ENCODE peak calls at places on chromosomes 6 and 20, in nine cellular contexts. One of them, this sample, is unnamed.

GRCh38 chr20:20456736-20457135 is 88.8 kb downstream of the INSM1 start:
- DNase-seq in HepG2: no peak
- DNase-seq in Peyer's patch: no peak
- DNase-seq in CD4-positive, alpha-beta memory T cell: no peak
- DNase-seq in heart right ventricle: no peak
- DNase-seq in PC-3: no peak
- DNase-seq in fibroblast of lung: no peak
- DNase-seq in GM23248: no peak
- DNase-seq in endodermal cell: no peak
- DNase-seq in this sample: no peak

GRCh38 chr6:47161176-47161687 is 119.1 kb upstream of the ADGRF1 start:
- DNase-seq in endodermal cell: no peak
- DNase-seq in GM23248: peak; percentile 65
- DNase-seq in Peyer's patch: no peak
- DNase-seq in heart right ventricle: no peak
- DNase-seq in CD4-positive, alpha-beta memory T cell: no peak
- DNase-seq in fibroblast of lung: peak; percentile 56
- DNase-seq in HepG2: no peak
- DNase-seq in PC-3: peak; percentile 96
- DNase-seq in this sample: no peak

GRCh38 chr6:7137335-7138106 is 29.8 kb downstream of the RREB1 start:
- DNase-seq in HepG2: no peak
- DNase-seq in GM23248: peak; percentile 90
- DNase-seq in CD4-positive, alpha-beta memory T cell: peak; percentile 65
- DNase-seq in Peyer's patch: peak; percentile 73
- DNase-seq in PC-3: no peak
- DNase-seq in heart right ventricle: peak; percentile 59
- DNase-seq in endodermal cell: peak; percentile 67
- DNase-seq in fibroblast of lung: peak; percentile 71
- DNase-seq in this sample: peak; percentile 76

GRCh38 chr6:4487538-4487937 is 288.7 kb upstream of the CDYL start:
- DNase-seq in heart right ventricle: no peak
- DNase-seq in HepG2: peak; percentile 26
- DNase-seq in PC-3: peak; percentile 92
- DNase-seq in endodermal cell: peak; percentile 91
- DNase-seq in CD4-positive, alpha-beta memory T cell: no peak
- DNase-seq in Peyer's patch: no peak
- DNase-seq in fibroblast of lung: no peak
- DNase-seq in GM23248: peak; percentile 27
- DNase-seq in this sample: no peak

GRCh38 chr6:2765896-2766766 is 938 bp downstream of the WRNIP1 start:
- DNase-seq in PC-3: peak; percentile 39
- DNase-seq in heart right ventricle: peak; percentile 46
- DNase-seq in fibroblast of lung: peak; percentile 40
- DNase-seq in CD4-positive, alpha-beta memory T cell: peak; percentile 22
- DNase-seq in GM23248: peak; percentile 74
- DNase-seq in endodermal cell: peak; percentile 68
- DNase-seq in Peyer's patch: peak; percentile 38
- DNase-seq in HepG2: no peak
- DNase-seq in this sample: peak; percentile 61

GRCh38 chr6:148967546-148967945 is 220.7 kb downstream of the UST start:
- DNase-seq in heart right ventricle: no peak
- DNase-seq in HepG2: no peak
- DNase-seq in CD4-positive, alpha-beta memory T cell: no peak
- DNase-seq in PC-3: no peak
- DNase-seq in Peyer's patch: no peak
- DNase-seq in fibroblast of lung: no peak
- DNase-seq in endodermal cell: peak; percentile 65
- DNase-seq in GM23248: no peak
- DNase-seq in this sample: no peak

GRCh38 chr20:63087236-63087871 is 80.6 kb upstream of the BHLHE23 start:
- DNase-seq in CD4-positive, alpha-beta memory T cell: no peak
- DNase-seq in GM23248: no peak
- DNase-seq in HepG2: no peak
- DNase-seq in heart right ventricle: no peak
- DNase-seq in Peyer's patch: no peak
- DNase-seq in fibroblast of lung: no peak
- DNase-seq in PC-3: no peak
- DNase-seq in endodermal cell: peak; percentile 36
- DNase-seq in this sample: no peak

GRCh38 chr20:48676125-48676524 is 151.7 kb downstream of the PREX1 start:
- DNase-seq in PC-3: no peak
- DNase-seq in CD4-positive, alpha-beta memory T cell: no peak
- DNase-seq in endodermal cell: no peak
- DNase-seq in Peyer's patch: no peak
- DNase-seq in GM23248: no peak
- DNase-seq in fibroblast of lung: no peak
- DNase-seq in heart right ventricle: no peak
- DNase-seq in HepG2: no peak
- DNase-seq in this sample: no peak

GRCh38 chr6:140445474-140446004 is 1071.1 kb upstream of the CITED2 start:
- DNase-seq in heart right ventricle: no peak
- DNase-seq in PC-3: peak; percentile 48
- DNase-seq in Peyer's patch: no peak
- DNase-seq in CD4-positive, alpha-beta memory T cell: no peak
- DNase-seq in HepG2: no peak
- DNase-seq in fibroblast of lung: peak; percentile 83
- DNase-seq in endodermal cell: no peak
- DNase-seq in GM23248: peak; percentile 60
- DNase-seq in this sample: peak; percentile 87

GRCh38 chr6:170031096-170031471 is 259.8 kb downstream of the DLL1 start:
- DNase-seq in Peyer's patch: no peak
- DNase-seq in CD4-positive, alpha-beta memory T cell: no peak
- DNase-seq in GM23248: peak; percentile 36
- DNase-seq in PC-3: peak; percentile 77
- DNase-seq in heart right ventricle: no peak
- DNase-seq in endodermal cell: no peak
- DNase-seq in HepG2: no peak
- DNase-seq in fibroblast of lung: no peak
- DNase-seq in this sample: no peak

GRCh38 chr6:106360989-106361430 is 493 bp downstream of the CRYBG1 start:
- DNase-seq in endodermal cell: peak; percentile 81
- DNase-seq in CD4-positive, alpha-beta memory T cell: no peak
- DNase-seq in PC-3: peak; percentile 36
- DNase-seq in GM23248: peak; percentile 34
- DNase-seq in Peyer's patch: peak; percentile 20
- DNase-seq in fibroblast of lung: no peak
- DNase-seq in HepG2: no peak
- DNase-seq in heart right ventricle: no peak
- DNase-seq in this sample: peak; percentile 13

GRCh38 chr6:167745660-167746376 is 80.9 kb upstream of the AFDN start:
- DNase-seq in GM23248: no peak
- DNase-seq in HepG2: no peak
- DNase-seq in fibroblast of lung: no peak
- DNase-seq in PC-3: no peak
- DNase-seq in heart right ventricle: no peak
- DNase-seq in Peyer's patch: no peak
- DNase-seq in CD4-positive, alpha-beta memory T cell: no peak
- DNase-seq in endodermal cell: peak; percentile 40
- DNase-seq in this sample: no peak

GRCh38 chr20:49593441-49594142 is 25.7 kb upstream of the PTGIS start:
- DNase-seq in Peyer's patch: no peak
- DNase-seq in endodermal cell: no peak
- DNase-seq in GM23248: peak; percentile 51
- DNase-seq in heart right ventricle: no peak
- DNase-seq in PC-3: peak; percentile 64
- DNase-seq in HepG2: no peak
- DNase-seq in CD4-positive, alpha-beta memory T cell: no peak
- DNase-seq in fibroblast of lung: no peak
- DNase-seq in this sample: no peak

GRCh38 chr6:27562027-27562410 is 89.1 kb upstream of the ZNF184 start:
- DNase-seq in HepG2: no peak
- DNase-seq in heart right ventricle: no peak
- DNase-seq in GM23248: no peak
- DNase-seq in CD4-positive, alpha-beta memory T cell: no peak
- DNase-seq in endodermal cell: no peak
- DNase-seq in PC-3: no peak
- DNase-seq in Peyer's patch: no peak
- DNase-seq in fibroblast of lung: no peak
- DNase-seq in this sample: peak; percentile 39
- H3K4me3 ChIP-seq in HepG2: no peak overlapping the region
- H3K4me3 ChIP-seq in heart right ventricle: no peak overlapping the region
- H3K4me3 ChIP-seq in GM23248: no peak overlapping the region
- H3K4me3 ChIP-seq in CD4-positive, alpha-beta memory T cell: no peak overlapping the region
- H3K4me3 ChIP-seq in endodermal cell: peak overlapping the region; percentile 61
- H3K4me3 ChIP-seq in PC-3: no peak overlapping the region
- H3K4me3 ChIP-seq in Peyer's patch: no peak overlapping the region
- H3K4me3 ChIP-seq in fibroblast of lung: no peak overlapping the region
- H3K4me3 ChIP-seq in this sample: peak overlapping the region; percentile 15

GRCh38 chr6:28956331-28956730 is 32.5 kb upstream of the TRIM27 start:
- DNase-seq in CD4-positive, alpha-beta memory T cell: no peak
- DNase-seq in HepG2: no peak
- DNase-seq in Peyer's patch: no peak
- DNase-seq in endodermal cell: no peak
- DNase-seq in GM23248: no peak
- DNase-seq in heart right ventricle: no peak
- DNase-seq in PC-3: no peak
- DNase-seq in fibroblast of lung: no peak
- DNase-seq in this sample: no peak

GRCh38 chr6:28947831-28948270 is 24.1 kb upstream of the TRIM27 start:
- DNase-seq in HepG2: peak; percentile 94
- DNase-seq in fibroblast of lung: no peak
- DNase-seq in PC-3: peak; percentile 94
- DNase-seq in endodermal cell: no peak
- DNase-seq in heart right ventricle: no peak
- DNase-seq in GM23248: peak; percentile 30
- DNase-seq in CD4-positive, alpha-beta memory T cell: no peak
- DNase-seq in Peyer's patch: no peak
- DNase-seq in this sample: no peak

GRCh38 chr6:28948782-28949486 is 25.1 kb upstream of the TRIM27 start:
- DNase-seq in endodermal cell: no peak
- DNase-seq in fibroblast of lung: no peak
- DNase-seq in Peyer's patch: no peak
- DNase-seq in HepG2: peak; percentile 66
- DNase-seq in CD4-positive, alpha-beta memory T cell: no peak
- DNase-seq in heart right ventricle: no peak
- DNase-seq in GM23248: no peak
- DNase-seq in PC-3: peak; percentile 52
- DNase-seq in this sample: no peak

DNA sequence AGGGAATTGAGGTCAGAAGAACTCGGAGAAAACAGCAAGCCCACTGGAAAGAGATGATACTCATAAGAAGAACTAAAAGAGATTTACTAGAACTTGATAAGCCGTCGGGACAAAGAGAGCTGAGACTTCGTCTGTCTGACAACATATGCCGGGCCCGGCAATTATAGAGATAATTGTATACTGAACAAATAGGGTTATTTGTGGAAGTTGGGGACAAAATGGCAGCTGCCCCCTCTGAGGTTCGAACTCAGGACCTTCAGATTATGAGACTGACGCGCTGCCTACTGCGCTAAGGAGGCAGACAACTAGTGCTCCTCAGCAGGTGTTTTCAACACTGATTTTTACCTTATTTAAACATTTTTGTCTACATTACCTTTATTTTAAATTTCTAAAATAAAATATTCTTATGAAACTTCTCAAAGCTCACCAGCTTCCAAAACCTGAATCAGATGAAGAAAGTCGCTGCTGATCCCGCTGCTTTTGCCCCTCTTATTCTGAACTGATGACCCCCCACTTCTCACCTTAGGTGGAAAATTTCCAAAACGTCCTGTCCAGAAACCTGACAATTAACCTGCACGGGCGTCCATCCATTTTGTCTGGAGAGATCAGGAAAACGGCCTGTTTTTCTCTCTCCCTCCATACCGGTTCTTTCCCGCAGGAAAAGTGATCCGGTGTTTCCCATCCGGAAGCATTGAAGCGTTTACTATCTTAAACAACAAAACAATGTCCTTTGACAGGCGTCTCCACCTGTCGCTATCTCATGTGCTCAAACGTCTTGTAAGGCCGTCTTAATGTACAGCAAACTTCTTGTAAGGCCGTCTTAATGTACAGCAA is 29.5 kb upstream of the TRIM27 start:
- DNase-seq in GM23248: peak; percentile 66
- DNase-seq in PC-3: peak; percentile 85
- DNase-seq in fibroblast of lung: peak; percentile 56
- DNase-seq in endodermal cell: peak; percentile 84
- DNase-seq in Peyer's patch: no peak
- DNase-seq in HepG2: peak; percentile 74
- DNase-seq in heart right ventricle: no peak
- DNase-seq in CD4-positive, alpha-beta memory T cell: peak; percentile 56
- DNase-seq in this sample: peak; percentile 87
- H3K27ac ChIP-seq in GM23248: no peak overlapping the region
- H3K27ac ChIP-seq in PC-3: peak overlapping the region; percentile 13
- H3K27ac ChIP-seq in fibroblast of lung: no peak overlapping the region
- H3K27ac ChIP-seq in endodermal cell: no peak overlapping the region
- H3K27ac ChIP-seq in Peyer's patch: no peak overlapping the region
- H3K27ac ChIP-seq in HepG2: peak overlapping the region; percentile 68
- H3K27ac ChIP-seq in heart right ventricle: no peak overlapping the region
- H3K27ac ChIP-seq in CD4-positive, alpha-beta memory T cell: no peak overlapping the region
- H3K27ac ChIP-seq in this sample: peak overlapping the region; percentile 0

GRCh38 chr6:1594495-1595200 is 15.1 kb upstream of the FOXC1 start:
- DNase-seq in heart right ventricle: no peak
- DNase-seq in Peyer's patch: no peak
- DNase-seq in CD4-positive, alpha-beta memory T cell: no peak
- DNase-seq in PC-3: no peak
- DNase-seq in HepG2: no peak
- DNase-seq in fibroblast of lung: no peak
- DNase-seq in endodermal cell: peak; percentile 44
- DNase-seq in GM23248: no peak
- DNase-seq in this sample: no peak
- H3K4me3 ChIP-seq in heart right ventricle: no peak overlapping the region
- H3K4me3 ChIP-seq in Peyer's patch: no peak overlapping the region
- H3K4me3 ChIP-seq in CD4-positive, alpha-beta memory T cell: no peak overlapping the region
- H3K4me3 ChIP-seq in PC-3: peak overlapping the region; percentile 59
- H3K4me3 ChIP-seq in HepG2: no peak overlapping the region
- H3K4me3 ChIP-seq in fibroblast of lung: no peak overlapping the region
- H3K4me3 ChIP-seq in endodermal cell: no peak overlapping the region
- H3K4me3 ChIP-seq in GM23248: no peak overlapping the region
- H3K4me3 ChIP-seq in this sample: no peak overlapping the region

GRCh38 chr6:35173068-35174042 is 32.2 kb upstream of the TCP11 start:
- DNase-seq in HepG2: no peak
- DNase-seq in endodermal cell: peak; percentile 45
- DNase-seq in GM23248: peak; percentile 70
- DNase-seq in heart right ventricle: no peak
- DNase-seq in PC-3: peak; percentile 74
- DNase-seq in Peyer's patch: no peak
- DNase-seq in CD4-positive, alpha-beta memory T cell: peak; percentile 3
- DNase-seq in fibroblast of lung: no peak
- DNase-seq in this sample: no peak

GRCh38 chr6:35168461-35168861 is 27.3 kb upstream of the TCP11 start:
- DNase-seq in heart right ventricle: no peak
- DNase-seq in HepG2: no peak
- DNase-seq in GM23248: no peak
- DNase-seq in Peyer's patch: no peak
- DNase-seq in CD4-positive, alpha-beta memory T cell: no peak
- DNase-seq in PC-3: no peak
- DNase-seq in endodermal cell: peak; percentile 23
- DNase-seq in fibroblast of lung: no peak
- DNase-seq in this sample: no peak

GRCh38 chr6:35170891-35171290 is 29.8 kb upstream of the TCP11 start:
- DNase-seq in endodermal cell: peak; percentile 33
- DNase-seq in fibroblast of lung: no peak
- DNase-seq in GM23248: no peak
- DNase-seq in Peyer's patch: no peak
- DNase-seq in PC-3: no peak
- DNase-seq in HepG2: no peak
- DNase-seq in heart right ventricle: no peak
- DNase-seq in CD4-positive, alpha-beta memory T cell: no peak
- DNase-seq in this sample: no peak

GRCh38 chr6:35167505-35167904 is 26.4 kb upstream of the TCP11 start:
- DNase-seq in GM23248: no peak
- DNase-seq in endodermal cell: no peak
- DNase-seq in PC-3: no peak
- DNase-seq in heart right ventricle: no peak
- DNase-seq in HepG2: no peak
- DNase-seq in fibroblast of lung: no peak
- DNase-seq in Peyer's patch: no peak
- DNase-seq in CD4-positive, alpha-beta memory T cell: no peak
- DNase-seq in this sample: no peak

GRCh38 chr6:35170166-35170565 is 29.0 kb upstream of the TCP11 start:
- DNase-seq in PC-3: no peak
- DNase-seq in GM23248: peak; percentile 88
- DNase-seq in Peyer's patch: no peak
- DNase-seq in heart right ventricle: no peak
- DNase-seq in endodermal cell: peak; percentile 26
- DNase-seq in CD4-positive, alpha-beta memory T cell: no peak
- DNase-seq in fibroblast of lung: no peak
- DNase-seq in HepG2: no peak
- DNase-seq in this sample: no peak
- H3K27ac ChIP-seq in PC-3: peak overlapping the region; percentile 7
- H3K27ac ChIP-seq in GM23248: peak overlapping the region; percentile 57
- H3K27ac ChIP-seq in Peyer's patch: no peak overlapping the region
- H3K27ac ChIP-seq in heart right ventricle: no peak overlapping the region
- H3K27ac ChIP-seq in endodermal cell: no peak overlapping the region
- H3K27ac ChIP-seq in CD4-positive, alpha-beta memory T cell: no peak overlapping the region
- H3K27ac ChIP-seq in fibroblast of lung: peak overlapping the region; percentile 31
- H3K27ac ChIP-seq in HepG2: no peak overlapping the region
- H3K27ac ChIP-seq in this sample: no peak overlapping the region